ENCODE peak calls at places on chromosomes 2 and 18, in five cellular contexts. H, X, T, D and Q are unnamed samples.

GRCh38 chr2:109720379-109721116 is 73.6 kb upstream of the RGPD5 start:
- DNase-seq in H (no peak), X (no peak), D (no peak), T (no peak), Q (no peak)

GRCh38 chr2:144642106-144642505 is 122.2 kb upstream of the ZEB2 start:
- DNase-seq in X (no peak), T (no peak), D (no peak), H (peak; percentile 63), Q (no peak)

GRCh38 chr18:24869285-24869684 is 408.8 kb downstream of the HRH4 start:
- DNase-seq in T (no peak), H (no peak), X (no peak), D (no peak), Q (no peak)

GRCh38 chr18:2854871-2855270 is 8.1 kb downstream of the EMILIN2 start:
- DNase-seq in H (no peak), D (no peak), X (peak; percentile 22), T (no peak), Q (no peak)

GRCh38 chr2:227228061-227228667 is 63.7 kb downstream of the COL4A3 start:
- DNase-seq in D (no peak), X (no peak), H (no peak), T (no peak), Q (peak; percentile 91)

GRCh38 chr2:6824962-6825361 is 40.7 kb downstream of the CMPK2 start:
- DNase-seq in T (no peak), X (peak; percentile 38), H (peak; percentile 32), D (no peak), Q (no peak)

GRCh38 chr2:133747965-133748700 is 179.9 kb upstream of the NCKAP5 start:
- DNase-seq in D (no peak), T (no peak), X (no peak), H (no peak), Q (no peak)

GRCh38 chr2:22215517-22215916 is 1091.7 kb downstream of the TDRD15 start:
- DNase-seq in H (peak; percentile 15), D (no peak), X (no peak), T (no peak), Q (no peak)

GRCh38 chr2:23658466-23658942 is 268.4 kb downstream of the ATAD2B start:
- DNase-seq in D (no peak), T (no peak), H (no peak), X (no peak), Q (peak; percentile 42)

GRCh38 chr2:239190921-239191885 is 209.6 kb downstream of the HDAC4 start:
- DNase-seq in D (no peak), X (no peak), H (no peak), T (no peak), Q (no peak)

GRCh38 chr18:74290831-74291770 is 662 bp downstream of the CYB5A start:
- DNase-seq in D (peak; percentile 39), X (no peak), T (peak; percentile 79), H (peak; percentile 60), Q (no peak)

GRCh38 chr18:35616664-35617423 is 35.3 kb downstream of the GALNT1 start:
- DNase-seq in X (peak; percentile 80), H (peak; percentile 75), D (no peak), T (peak; percentile 67), Q (no peak)

GRCh38 chr2:76760367-76760704 is 761.8 kb downstream of the LRRTM4 start:
- DNase-seq in H (no peak), D (no peak), X (no peak), T (no peak), Q (no peak)

GRCh38 chr2:64807417-64807816 is 153.7 kb upstream of the SERTAD2 start:
- DNase-seq in D (peak; percentile 70), X (peak; percentile 97), H (peak; percentile 45), T (peak; percentile 50), Q (no peak)

GRCh38 chr2:95305341-95306058 is 8.4 kb downstream of the KCNIP3 start:
- DNase-seq in T (no peak), D (no peak), X (peak; percentile 73), H (no peak), Q (no peak)

GRCh38 chr2:99420031-99420430 is 69.8 kb downstream of the REV1 start:
- DNase-seq in T (no peak), D (no peak), H (no peak), X (no peak), Q (no peak)

DNA sequence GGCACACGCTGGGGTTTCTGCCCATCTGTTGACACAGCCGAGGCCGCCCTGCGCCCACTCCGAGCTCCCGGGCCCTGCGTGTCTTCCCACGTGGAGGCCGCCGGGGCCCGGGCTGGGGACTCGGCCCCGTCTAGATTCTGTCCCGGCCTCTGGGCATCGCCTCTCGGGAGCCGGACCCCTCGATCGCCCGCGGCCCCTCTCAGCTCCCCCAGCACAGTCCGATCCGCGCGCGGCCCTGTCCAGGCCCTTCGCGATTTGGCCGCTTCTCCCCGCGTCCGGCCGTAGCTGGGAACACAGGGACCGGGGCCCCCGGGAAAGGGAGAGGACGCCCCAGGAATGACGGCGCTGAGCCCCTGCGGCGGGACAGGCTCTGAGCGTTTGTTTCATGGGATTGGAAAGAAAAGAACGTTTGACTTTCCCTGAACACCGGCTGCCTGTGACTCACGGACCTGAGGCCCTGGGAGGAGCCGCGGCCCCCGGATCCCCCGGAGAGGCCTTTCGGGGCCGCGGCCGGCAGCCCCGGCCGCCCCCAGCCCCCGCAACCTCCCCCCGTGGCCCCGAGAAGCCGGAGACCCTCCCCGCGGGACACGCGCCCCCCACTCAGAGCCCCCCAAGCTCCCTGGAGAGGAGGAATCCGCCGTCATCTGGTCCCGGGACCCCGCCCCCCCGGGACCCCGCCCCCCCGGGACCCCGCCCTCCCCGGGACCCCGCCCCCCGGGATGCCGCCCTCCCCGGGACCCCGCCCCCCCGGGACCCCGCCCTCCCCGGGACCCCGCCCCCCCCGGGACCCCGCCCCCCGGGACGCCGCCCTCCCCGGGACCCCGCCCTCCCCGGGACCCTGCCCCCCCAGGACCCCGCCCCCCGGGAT is 62.7 kb upstream of the CTDP1 start:
- DNase-seq in T (peak; percentile 41), X (no peak), H (peak; percentile 49), D (no peak), Q (peak; percentile 63)
- H3K4me3 ChIP-seq in T (peak overlapping the region; percentile 19), X (no peak overlapping the region), H (no peak overlapping the region), D (no peak overlapping the region), Q (peak overlapping the region; percentile 36)

DNA sequence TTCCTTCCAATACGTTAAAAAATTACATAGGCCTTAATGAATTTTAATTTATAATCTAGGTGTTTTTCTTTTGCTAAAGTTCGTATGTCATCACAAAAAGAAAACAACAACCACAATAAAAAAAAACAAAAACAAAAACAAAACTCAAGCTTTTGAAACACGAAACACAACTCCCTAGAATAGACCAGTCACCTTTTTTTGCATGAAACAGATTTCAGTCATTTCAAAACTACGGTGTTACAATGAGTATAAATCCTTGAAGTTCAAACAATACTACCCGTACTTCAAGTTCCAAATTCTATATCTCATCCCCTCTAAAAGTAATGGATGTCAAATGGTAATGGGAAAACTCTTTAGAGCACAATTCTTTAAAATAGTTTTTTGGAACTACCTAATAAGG is 142.4 kb downstream of the CDH2 start:
- DNase-seq in H (no peak), D (no peak), X (no peak), T (no peak), Q (no peak)
- H3K27ac ChIP-seq in H (no peak overlapping the region), D (no peak overlapping the region), X (no peak overlapping the region), T (no peak overlapping the region), Q (no peak overlapping the region)

GRCh38 chr2:97992836-97993825 is 2.6 kb downstream of the TMEM131 start:
- DNase-seq in X (no peak), H (no peak), D (no peak), T (no peak), Q (no peak)
- H3K4me1 ChIP-seq in X (no peaks in the 10 kb centered on the region), H (peaks cover 5% of the 10 kb centered on the region), D (peaks cover 7% of the 10 kb centered on the region), T (peaks cover 54% of the 10 kb centered on the region), Q (peaks cover 3% of the 10 kb centered on the region)

GRCh38 chr18:45361148-45361851 is 254.0 kb upstream of the SLC14A2 start:
- DNase-seq in X (no peak), H (no peak), D (no peak), T (no peak), Q (no peak)
- H3K4me3 ChIP-seq in X (no peak overlapping the region), H (no peak overlapping the region), D (no peak overlapping the region), T (no peak overlapping the region), Q (no peak overlapping the region)

DNA sequence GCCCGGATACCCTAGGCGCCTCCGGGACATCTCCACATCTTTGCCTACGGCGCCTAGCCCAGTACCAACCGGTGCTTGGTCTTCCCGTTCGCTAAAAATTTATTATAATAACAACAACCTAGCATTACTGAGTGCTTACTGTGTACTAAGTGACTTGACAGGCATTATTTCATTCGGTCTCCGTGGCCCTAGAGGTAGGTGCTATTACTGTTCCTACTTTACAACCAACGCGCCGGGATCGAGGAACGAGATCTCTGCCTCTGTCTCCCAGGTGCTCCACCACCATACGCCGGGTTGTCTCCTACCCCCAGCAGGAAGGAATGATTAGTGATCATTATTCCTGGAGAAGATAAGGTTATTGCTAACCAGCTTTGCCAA is 657 bp upstream of the BIN1 start:
- DNase-seq in T (no peak), D (peak; percentile 33), X (no peak), H (peak; percentile 62), Q (no peak)
- H3K27ac ChIP-seq in T (peak overlapping the region; percentile 82), D (peak overlapping the region; percentile 56), X (peak overlapping the region; percentile 84), H (peak overlapping the region; percentile 60), Q (no peak overlapping the region)

GRCh38 chr2:54557601-54558187 is 101.6 kb downstream of the SPTBN1 start:
- DNase-seq in X (peak; percentile 36), T (peak; percentile 78), D (peak; percentile 81), H (peak; percentile 82), Q (peak; percentile 82)
- H3K4me1 ChIP-seq in X (peaks cover 36% of the 10 kb centered on the region), T (peaks cover 85% of the 10 kb centered on the region), D (peaks cover 14% of the 10 kb centered on the region), H (peaks cover 2% of the 10 kb centered on the region), Q (peaks cover 31% of the 10 kb centered on the region)

GRCh38 chr18:5630057-5630765 is 86.4 kb upstream of the EPB41L3 start:
- DNase-seq in H (peak; percentile 88), T (peak; percentile 85), X (no peak), D (no peak), Q (peak; percentile 91)
- H3K4me3 ChIP-seq in H (peak overlapping the region; percentile 30), T (peak overlapping the region; percentile 68), X (peak overlapping the region; percentile 8), D (no peak overlapping the region), Q (peak overlapping the region; percentile 67)

DNA sequence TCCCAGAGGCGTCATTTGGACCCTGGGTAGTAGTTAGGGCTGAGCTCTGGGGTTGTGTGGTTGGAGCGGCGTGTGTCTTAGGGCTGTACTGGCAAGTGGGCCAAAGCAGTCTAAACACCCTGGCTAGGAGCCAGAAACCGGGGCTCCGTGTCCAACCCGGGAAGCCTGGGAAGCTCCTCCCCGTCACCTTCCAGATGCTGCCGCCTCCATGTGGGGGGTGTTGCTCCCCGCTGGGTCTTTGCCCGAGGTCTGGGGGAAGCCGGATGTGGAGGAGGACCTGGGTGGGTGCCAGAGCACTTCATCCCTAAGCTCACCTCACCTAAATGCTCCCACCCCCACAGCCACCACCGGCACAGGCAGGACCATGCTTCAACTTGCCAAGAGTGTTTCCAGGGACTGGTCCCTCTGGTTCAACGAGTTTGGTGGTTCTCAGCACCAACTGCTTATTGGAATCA is 25.4 kb downstream of the TET3 start:
- DNase-seq in H (no peak), X (no peak), T (peak; percentile 80), D (no peak), Q (peak; percentile 78)
- H3K27ac ChIP-seq in H (no peak overlapping the region), X (no peak overlapping the region), T (no peak overlapping the region), D (no peak overlapping the region), Q (no peak overlapping the region)